ENCODE peak calls at places on chromosomes 2 and 18, in four cellular contexts. J is ELF-1, Q is progenitor cell of endocrine pancreas, R is NCI-H1930. A is an unnamed sample.

GRCh38 chr2:99939135-99939534 is 203.3 kb downstream of the AFF3 start:
- DNase-seq in J (no peak), R (no peak), Q (no peak), A (no peak)

GRCh38 chr2:199588054-199588453 is 130.3 kb upstream of the SATB2 start:
- DNase-seq in Q (no peak), R (no peak), J (no peak), A (no peak)

GRCh38 chr18:7158201-7158600 is 40.6 kb upstream of the LAMA1 start:
- DNase-seq in J (peak), Q (no peak), R (no peak), A (peak)

GRCh38 chr18:79574938-79575525 is 104.6 kb upstream of the CTDP1 start:
- DNase-seq in R (no peak), J (no peak), Q (no peak), A (no peak)

GRCh38 chr2:235045336-235045972 is 93.6 kb downstream of the SH3BP4 start:
- DNase-seq in Q (no peak), R (no peak), J (no peak), A (no peak)

GRCh38 chr2:112001136-112001764 is 53.8 kb upstream of the TMEM87B start:
- DNase-seq in R (no peak), Q (no peak), J (no peak), A (no peak)

GRCh38 chr2:23532311-23533013 is 147.5 kb downstream of the KLHL29 start:
- DNase-seq in R (no peak), J (peak), Q (no peak), A (no peak)

GRCh38 chr2:218569661-218570500 is 1.2 kb downstream of the CNOT9 start:
- DNase-seq in J (peak), Q (no peak), R (no peak), A (peak)

GRCh38 chr2:118032169-118033013 is 18.5 kb upstream of the CCDC93 start:
- DNase-seq in J (no peak), Q (no peak), R (no peak), A (no peak)

GRCh38 chr2:191656389-191656788 is 21.5 kb upstream of the NABP1 start:
- DNase-seq in J (no peak), R (no peak), Q (no peak), A (no peak)

GRCh38 chr18:2978208-2978607 is 34.7 kb downstream of the LPIN2 start:
- DNase-seq in R (no peak), Q (no peak), J (no peak), A (no peak)

GRCh38 chr18:35386600-35387366 is 9.6 kb upstream of the ZNF396 start:
- DNase-seq in J (peak), Q (peak), R (peak), A (peak)

GRCh38 chr2:221780281-221780688 is 208.2 kb upstream of the EPHA4 start:
- DNase-seq in J (no peak), R (no peak), Q (no peak), A (no peak)

GRCh38 chr2:212181646-212182045 is 357.0 kb downstream of the ERBB4 start:
- DNase-seq in R (no peak), J (no peak), Q (no peak), A (no peak)

GRCh38 chr2:106095478-106096392 is 98.4 kb downstream of the UXS1 start:
- DNase-seq in R (no peak), J (no peak), Q (no peak), A (no peak)

GRCh38 chr18:62881509-62882016 is 166.2 kb downstream of the PHLPP1 start:
- DNase-seq in R (no peak), Q (no peak), J (peak), A (peak)

GRCh38 chr2:229715895-229716507 is 1.6 kb upstream of the DNER start:
- DNase-seq in J (peak), Q (no peak), R (peak), A (no peak)

GRCh38 chr2:60552096-60552850 is 1.2 kb downstream of the BCL11A start:
- DNase-seq in J (peak), R (no peak), Q (peak), A (no peak)

GRCh38 chr2:52933878-52934277 is 833.7 kb upstream of the CHAC2 start:
- DNase-seq in R (no peak), J (no peak), Q (no peak), A (no peak)

GRCh38 chr2:26615336-26616031 is 25.7 kb downstream of the CIB4 start:
- DNase-seq in R (no peak), Q (peak), J (peak), A (no peak)

GRCh38 chr2:53486185-53486584 is 281.4 kb upstream of the CHAC2 start:
- DNase-seq in J (no peak), Q (no peak), R (no peak), A (no peak)

GRCh38 chr2:49770919-49771318 is 616.6 kb upstream of the FSHR start:
- DNase-seq in J (peak), Q (peak), R (no peak), A (no peak)

GRCh38 chr2:54224997-54225396 is 31.0 kb downstream of the TSPYL6 start:
- DNase-seq in J (no peak), Q (no peak), R (no peak), A (no peak)

GRCh38 chr2:189763908-189764661 is 1.5 kb upstream of the OSGEPL1 start:
- DNase-seq in Q (no peak), J (no peak), R (no peak), A (no peak)

GRCh38 chr2:212052412-212053159 is 486.0 kb downstream of the ERBB4 start:
- DNase-seq in Q (no peak), J (no peak), R (no peak), A (peak)

GRCh38 chr2:85936421-85937068 is 47.8 kb upstream of the ST3GAL5 start:
- DNase-seq in Q (no peak), J (peak), R (no peak), A (no peak)

A was measured in non-pigmented ciliary epithelial cell.